ENCODE peak calls at places on chromosomes 5 and 9, in seven cellular contexts. L is cardiac muscle cell; M is neural progenitor cell; H is ovary; N is PC-9; Q is PC-3; E is CD8-positive, alpha-beta memory T cell. Z is an unnamed sample.

GRCh38 chr9:68551191-68551590 is 10.5 kb upstream of the TMEM252 start:
- DNase-seq in L (no peak), M (no peak), H (no peak), N (no peak), Q (peak; percentile 46), E (no peak), Z (no peak)

GRCh38 chr9:127634698-127635097 is 22.6 kb downstream of the STXBP1 start:
- DNase-seq in L (no peak), M (no peak), H (no peak), N (no peak), Q (no peak), E (no peak), Z (no peak)

GRCh38 chr9:70389642-70390266 is 24.7 kb downstream of the KLF9 start:
- DNase-seq in L (peak; percentile 62), M (peak; percentile 26), H (no peak), N (no peak), Q (peak; percentile 12), E (no peak), Z (no peak)

GRCh38 chr5:159199780-159200179 is 9.6 kb downstream of the RNF145 start:
- DNase-seq in L (no peak), M (no peak), H (no peak), N (no peak), Q (no peak), E (no peak), Z (no peak)

GRCh38 chr9:13942695-13943094 is 371.2 kb downstream of the NFIB start:
- DNase-seq in L (peak; percentile 93), M (no peak), H (no peak), N (peak; percentile 74), Q (peak; percentile 94), E (no peak), Z (no peak)

GRCh38 chr5:61298580-61298979 is 33.5 kb upstream of the ZSWIM6 start:
- DNase-seq in L (no peak), M (no peak), H (no peak), N (peak; percentile 52), Q (peak; percentile 81), E (no peak), Z (no peak)

GRCh38 chr5:61397238-61397637 is 65.2 kb downstream of the ZSWIM6 start:
- DNase-seq in L (no peak), M (no peak), H (no peak), N (no peak), Q (no peak), E (no peak), Z (no peak)

GRCh38 chr9:79053613-79054012 is 518.2 kb upstream of the TLE4 start:
- DNase-seq in L (no peak), M (no peak), H (no peak), N (no peak), Q (peak; percentile 13), E (no peak), Z (no peak)

GRCh38 chr9:38022995-38023394 is 46.0 kb downstream of the SHB start:
- DNase-seq in L (no peak), M (no peak), H (no peak), N (peak; percentile 72), Q (peak; percentile 66), E (no peak), Z (no peak)

GRCh38 chr5:159987031-159987674 is 21.8 kb upstream of the TTC1 start:
- DNase-seq in L (peak; percentile 72), M (peak; percentile 88), H (peak; percentile 75), N (peak; percentile 85), Q (peak; percentile 89), E (peak; percentile 62), Z (peak; percentile 73)

GRCh38 chr9:79801459-79801858 is 229.7 kb downstream of the TLE4 start:
- DNase-seq in L (no peak), M (no peak), H (no peak), N (no peak), Q (no peak), E (no peak), Z (no peak)

GRCh38 chr5:37661227-37661920 is 178.5 kb downstream of the GDNF start:
- DNase-seq in L (no peak), M (no peak), H (no peak), N (peak; percentile 42), Q (peak; percentile 6), E (no peak), Z (no peak)

GRCh38 chr5:80276186-80276585 is 20.3 kb upstream of the SERINC5 start:
- DNase-seq in L (no peak), M (no peak), H (no peak), N (no peak), Q (no peak), E (no peak), Z (no peak)

GRCh38 chr9:132892383-132892782 is 13.7 kb downstream of the SPACA9 start:
- DNase-seq in L (no peak), M (no peak), H (no peak), N (no peak), Q (no peak), E (no peak), Z (no peak)

GRCh38 chr5:113182658-113183344 is 206.2 kb downstream of the DCP2 start:
- DNase-seq in L (no peak), M (no peak), H (no peak), N (no peak), Q (no peak), E (no peak), Z (no peak)

GRCh38 chr5:96880402-96881164 is 4.3 kb downstream of the ERAP2 start:
- DNase-seq in L (peak; percentile 48), M (no peak), H (no peak), N (peak; percentile 72), Q (peak; percentile 77), E (no peak), Z (no peak)

GRCh38 chr5:100792781-100793180 is 110.3 kb downstream of the ST8SIA4 start:
- DNase-seq in L (no peak), M (peak; percentile 17), H (no peak), N (no peak), Q (no peak), E (no peak), Z (no peak)

GRCh38 chr9:120839146-120839545 is 3.6 kb downstream of the PSMD5 start:
- DNase-seq in L (peak; percentile 23), M (no peak), H (no peak), N (no peak), Q (peak; percentile 13), E (no peak), Z (no peak)

GRCh38 chr5:88847410-88847809 is 35.6 kb downstream of the MEF2C start:
- DNase-seq in L (no peak), M (no peak), H (no peak), N (no peak), Q (no peak), E (no peak), Z (no peak)

GRCh38 chr5:96963267-96963666 is 27.4 kb downstream of the LNPEP start:
- DNase-seq in L (peak; percentile 64), M (no peak), H (peak; percentile 35), N (no peak), Q (peak; percentile 12), E (no peak), Z (peak; percentile 56)

GRCh38 chr5:24163091-24163490 is 481.7 kb downstream of the CDH10 start:
- DNase-seq in L (no peak), M (no peak), H (no peak), N (peak; percentile 58), Q (peak; percentile 93), E (no peak), Z (no peak)

GRCh38 chr5:127508644-127509373 is 8.6 kb upstream of the PRRC1 start:
- DNase-seq in L (no peak), M (no peak), H (no peak), N (no peak), Q (no peak), E (no peak), Z (no peak)

GRCh38 chr9:126147620-126148522 is 178.8 kb upstream of the MVB12B start:
- DNase-seq in L (no peak), M (no peak), H (no peak), N (no peak), Q (no peak), E (no peak), Z (no peak)

GRCh38 chr9:105700598-105701544 is 6.5 kb downstream of the TMEM38B start:
- DNase-seq in L (no peak), M (no peak), H (no peak), N (no peak), Q (no peak), E (no peak), Z (no peak)

DNA sequence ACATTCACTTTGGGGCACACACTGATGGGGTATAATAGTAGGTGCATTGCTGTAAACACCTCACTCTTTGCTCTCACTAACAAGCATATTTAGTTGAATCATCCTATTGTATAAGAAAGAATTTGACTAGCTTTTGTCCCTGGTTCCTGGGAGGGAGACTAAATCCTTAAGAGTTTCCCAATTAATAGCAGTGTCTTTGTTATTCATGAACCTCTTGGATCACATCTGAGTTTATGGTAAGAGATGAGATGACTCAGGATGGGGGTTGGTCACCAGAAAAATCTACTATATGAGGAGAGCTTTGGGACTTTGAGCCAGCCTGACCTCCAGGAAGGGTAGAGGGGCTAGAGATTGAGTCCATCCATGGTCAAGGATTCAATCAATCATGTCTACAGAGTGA is 56.8 kb downstream of the PUM3 start:
- DNase-seq in L (peak; percentile 43), M (no peak), H (no peak), N (no peak), Q (peak; percentile 4), E (no peak), Z (no peak)
- H3K9me3 ChIP-seq in L (no peaks in the 10 kb centered on the region), M (peaks cover 4% of the 10 kb centered on the region), H (no peaks in the 10 kb centered on the region), N (peaks cover 5% of the 10 kb centered on the region), Q (no peaks in the 10 kb centered on the region), E (no peaks in the 10 kb centered on the region), Z (peaks cover 19% of the 10 kb centered on the region)

DNA sequence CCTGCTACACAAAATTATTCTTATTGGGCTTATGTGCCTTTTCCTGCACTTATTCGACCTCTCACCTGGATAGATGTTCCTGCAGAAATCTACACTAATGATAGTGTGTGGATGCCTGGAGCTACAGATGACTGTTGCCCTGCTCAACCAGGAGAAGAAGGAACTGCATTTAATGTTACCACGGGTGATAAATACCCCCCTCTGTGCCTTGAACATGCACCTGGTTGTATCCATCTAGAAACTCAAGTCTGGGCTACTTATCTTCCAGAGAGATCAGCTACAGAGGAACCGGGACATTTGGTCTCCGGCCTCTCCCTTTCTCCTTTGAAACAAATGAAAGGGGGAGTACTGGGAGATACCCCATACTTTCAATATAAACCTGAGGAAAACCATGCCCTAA is 54.5 kb downstream of the SH3PXD2B start:
- DNase-seq in L (no peak), M (no peak), H (no peak), N (peak; percentile 82), Q (no peak), E (no peak), Z (no peak)
- H3K9me3 ChIP-seq in L (no peaks in the 10 kb centered on the region), M (no peaks in the 10 kb centered on the region), H (no peaks in the 10 kb centered on the region), N (peaks cover 7% of the 10 kb centered on the region), Q (no peaks in the 10 kb centered on the region), E (no peaks in the 10 kb centered on the region), Z (peaks cover 16% of the 10 kb centered on the region)

DNA sequence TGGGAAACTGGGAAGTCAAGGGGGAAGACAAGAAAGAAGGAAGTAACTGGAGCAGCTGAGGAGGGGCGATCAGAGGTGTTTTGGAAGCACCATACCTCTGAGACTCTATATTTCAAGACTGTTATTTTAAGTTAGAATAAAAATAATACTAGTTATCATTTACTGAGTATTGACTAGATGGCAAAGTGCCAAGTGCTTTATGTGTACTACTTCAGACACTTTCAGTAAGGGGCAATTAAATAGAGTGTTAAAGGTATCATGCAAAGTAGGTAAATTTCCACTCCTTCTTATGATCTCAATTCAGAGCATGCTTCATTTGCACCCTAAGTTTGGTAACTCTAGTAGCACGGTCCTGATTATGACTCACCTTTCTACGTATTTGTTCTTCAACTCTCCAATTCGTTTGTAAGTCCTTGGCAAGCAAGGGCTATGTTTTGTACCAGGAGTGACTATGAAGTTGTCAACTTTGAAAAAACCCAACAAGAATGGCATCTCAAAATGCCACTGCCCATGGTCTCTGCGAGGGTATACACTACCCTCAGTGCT is 152.4 kb upstream of the RAPGEF1 start:
- DNase-seq in L (no peak), M (no peak), H (no peak), N (no peak), Q (peak; percentile 22), E (no peak), Z (no peak)
- H3K9me3 ChIP-seq in L (no peaks in the 10 kb centered on the region), M (no peaks in the 10 kb centered on the region), H (no peaks in the 10 kb centered on the region), N (no peaks in the 10 kb centered on the region), Q (no peaks in the 10 kb centered on the region), E (no peaks in the 10 kb centered on the region), Z (no peaks in the 10 kb centered on the region)

GRCh38 chr5:141261238-141261546 is 16.0 kb downstream of the PCDHB15 start:
- DNase-seq in L (no peak), M (no peak), H (no peak), N (no peak), Q (no peak), E (no peak), Z (no peak)
- H3K9me3 ChIP-seq in L (peaks cover 10% of the 10 kb centered on the region), M (peaks cover 59% of the 10 kb centered on the region), H (peaks cover 46% of the 10 kb centered on the region), N (peaks cover 50% of the 10 kb centered on the region), Q (peaks cover 29% of the 10 kb centered on the region), E (peaks cover 49% of the 10 kb centered on the region), Z (peaks cover 100% of the 10 kb centered on the region)